ENCODE peak calls at places on chromosomes 5 and 9, in five cellular contexts. X is dorsolateral prefrontal cortex; Q is kidney glomerular epithelial cell; K is Calu3; E is central memory CD4-positive, alpha-beta T cell. H is an unnamed sample.

GRCh38 chr9:6506571-6506970 is 93.6 kb downstream of the UHRF2 start:
- DNase-seq in X (no peak), Q (no peak), K (no peak), E (no peak), H (no peak)

GRCh38 chr9:37999501-38000189 is 69.4 kb downstream of the SHB start:
- DNase-seq in X (peak; percentile 77), Q (peak; percentile 14), K (no peak), E (no peak), H (no peak)

GRCh38 chr9:116370587-116370986 is 217.0 kb downstream of the PAPPA start:
- DNase-seq in X (no peak), Q (no peak), K (no peak), E (no peak), H (no peak)

GRCh38 chr5:42993516-42994284 is 46.4 kb downstream of the ANXA2R start:
- DNase-seq in X (no peak), Q (no peak), K (no peak), E (peak; percentile 81), H (peak; percentile 80)

GRCh38 chr9:86893811-86894490 is 53.4 kb downstream of the GAS1 start:
- DNase-seq in X (no peak), Q (no peak), K (no peak), E (no peak), H (no peak)

GRCh38 chr5:124162782-124163532 is 583.5 kb downstream of the ZNF608 start:
- DNase-seq in X (peak; percentile 86), Q (no peak), K (peak; percentile 29), E (no peak), H (no peak)

GRCh38 chr5:95076395-95077165 is 208.3 kb downstream of the MCTP1 start:
- DNase-seq in X (no peak), Q (no peak), K (no peak), E (no peak), H (no peak)

GRCh38 chr9:120412425-120412951 is 167.5 kb downstream of the CDK5RAP2 start:
- DNase-seq in X (no peak), Q (peak; percentile 26), K (no peak), E (no peak), H (no peak)

GRCh38 chr5:143436871-143437270 is 33.4 kb upstream of the NR3C1 start:
- DNase-seq in X (no peak), Q (no peak), K (no peak), E (no peak), H (no peak)

GRCh38 chr5:112004867-112005532 is 248.0 kb upstream of the NREP start:
- DNase-seq in X (no peak), Q (peak; percentile 32), K (no peak), E (no peak), H (no peak)

GRCh38 chr9:94734054-94734754 is 7.7 kb downstream of the AOPEP start:
- DNase-seq in X (no peak), Q (no peak), K (no peak), E (no peak), H (no peak)

GRCh38 chr5:78626009-78626571 is 22.5 kb downstream of the LHFPL2 start:
- DNase-seq in X (no peak), Q (no peak), K (no peak), E (no peak), H (no peak)

GRCh38 chr5:132110195-132110594 is 36.6 kb downstream of the CSF2 start:
- DNase-seq in X (no peak), Q (no peak), K (no peak), E (no peak), H (no peak)

GRCh38 chr5:172266676-172267092 is 16.9 kb downstream of the UBTD2 start:
- DNase-seq in X (no peak), Q (no peak), K (no peak), E (no peak), H (no peak)

GRCh38 chr5:90983148-90983547 is 400.0 kb downstream of the ARRDC3 start:
- DNase-seq in X (no peak), Q (peak; percentile 80), K (no peak), E (no peak), H (no peak)

GRCh38 chr5:77066823-77067442 is 20.2 kb downstream of the ZBED3 start:
- DNase-seq in X (no peak), Q (peak; percentile 47), K (no peak), E (no peak), H (no peak)

GRCh38 chr5:53488195-53488594 is 7.8 kb downstream of the FST start:
- DNase-seq in X (no peak), Q (no peak), K (no peak), E (no peak), H (no peak)

GRCh38 chr5:142952236-142952635 is 182.1 kb downstream of the ARHGAP26 start:
- DNase-seq in X (no peak), Q (no peak), K (no peak), E (no peak), H (no peak)

H was measured in naive thymus-derived CD4-positive, alpha-beta T cell.